ENCODE peak calls at places on chromosome 14, in nine cellular contexts. Q is CD8-positive, alpha-beta T cell; I is cardiac muscle cell; D is GM13977; H is gastrocnemius medialis; T is endothelial cell; X is AG09309; Y is osteocyte; Z is mammary epithelial cell. V is an unnamed sample.

GRCh38 chr14:93905623-93906022 is 21.5 kb upstream of the FAM181A start:
- DNase-seq in Q (no peak), I (no peak), D (no peak), H (peak; percentile 6), T (no peak), X (no peak), Y (no peak), Z (peak; percentile 10), V (no peak)

GRCh38 chr14:103705158-103705523 is 10.1 kb downstream of the XRCC3 start:
- DNase-seq in Q (no peak), I (no peak), D (no peak), H (no peak), T (no peak), X (no peak), Y (no peak), Z (no peak), V (no peak)

GRCh38 chr14:68391292-68392014 is 401.4 kb downstream of the ZFP36L1 start:
- DNase-seq in Q (no peak), I (peak; percentile 82), D (no peak), H (peak; percentile 18), T (no peak), X (no peak), Y (no peak), Z (no peak), V (no peak)

GRCh38 chr14:21382886-21383847 is 652 bp downstream of the SUPT16H start:
- DNase-seq in Q (peak; percentile 41), I (peak; percentile 51), D (peak; percentile 32), H (peak; percentile 28), T (peak; percentile 42), X (no peak), Y (no peak), Z (peak; percentile 55), V (peak; percentile 27)

GRCh38 chr14:103512701-103513611 is 9.7 kb downstream of the CKB start:
- DNase-seq in Q (no peak), I (no peak), D (peak; percentile 13), H (peak; percentile 78), T (no peak), X (peak; percentile 60), Y (no peak), Z (peak; percentile 97), V (no peak)

GRCh38 chr14:59483360-59483759 is 848 bp downstream of the L3HYPDH start:
- DNase-seq in Q (no peak), I (peak; percentile 65), D (no peak), H (no peak), T (no peak), X (no peak), Y (no peak), Z (no peak), V (no peak)

GRCh38 chr14:94481468-94482131 is 5.6 kb upstream of the SERPINA9 start:
- DNase-seq in Q (no peak), I (peak; percentile 6), D (no peak), H (no peak), T (no peak), X (no peak), Y (no peak), Z (peak; percentile 76), V (no peak)

GRCh38 chr14:50619569-50620141 is 48.5 kb downstream of the SAV1 start:
- DNase-seq in Q (no peak), I (peak; percentile 69), D (no peak), H (no peak), T (no peak), X (peak; percentile 38), Y (no peak), Z (peak; percentile 32), V (no peak)

GRCh38 chr14:104871656-104872468 is 6.8 kb downstream of the CEP170B start:
- DNase-seq in Q (no peak), I (no peak), D (no peak), H (no peak), T (no peak), X (no peak), Y (no peak), Z (no peak), V (no peak)

GRCh38 chr14:68671899-68672298 is 121.0 kb downstream of the ZFP36L1 start:
- DNase-seq in Q (no peak), I (no peak), D (no peak), H (no peak), T (no peak), X (no peak), Y (no peak), Z (no peak), V (no peak)

GRCh38 chr14:106845286-106846087 is 1319.1 kb downstream of the TMEM121 start:
- DNase-seq in Q (peak; percentile 57), I (no peak), D (peak; percentile 44), H (no peak), T (no peak), X (no peak), Y (no peak), Z (peak; percentile 93), V (peak; percentile 42)

GRCh38 chr14:38420045-38420444 is 164.2 kb upstream of the CLEC14A start:
- DNase-seq in Q (no peak), I (peak; percentile 50), D (no peak), H (no peak), T (no peak), X (peak; percentile 20), Y (no peak), Z (no peak), V (no peak)

GRCh38 chr14:104438166-104438887 is 141.2 kb upstream of the C14orf180 start:
- DNase-seq in Q (no peak), I (no peak), D (no peak), H (no peak), T (no peak), X (no peak), Y (peak; percentile 80), Z (no peak), V (no peak)

GRCh38 chr14:67814826-67815225 is 1.6 kb downstream of the ZFYVE26 start:
- DNase-seq in Q (no peak), I (no peak), D (no peak), H (no peak), T (no peak), X (no peak), Y (no peak), Z (peak; percentile 2), V (no peak)

GRCh38 chr14:69711065-69711464 is 55.9 kb upstream of the SRSF5 start:
- DNase-seq in Q (no peak), I (peak; percentile 61), D (no peak), H (peak; percentile 41), T (no peak), X (no peak), Y (no peak), Z (no peak), V (no peak)

GRCh38 chr14:24941719-24942118 is 108.2 kb downstream of the STXBP6 start:
- DNase-seq in Q (no peak), I (no peak), D (no peak), H (no peak), T (no peak), X (no peak), Y (no peak), Z (no peak), V (no peak)

GRCh38 chr14:45990252-45990651 is 661.3 kb downstream of the RPL10L start:
- DNase-seq in Q (no peak), I (no peak), D (no peak), H (no peak), T (no peak), X (no peak), Y (no peak), Z (no peak), V (no peak)
- TF ChIP-seq CTCF in Q (no peak), I (peak; percentile 7), D (no peak), H (no peak), T (peak; percentile 85), X (peak; percentile 12), Y (peak; percentile 11), Z (peak; percentile 36), V (no peak)

GRCh38 chr14:92596328-92596943 is 82.9 kb downstream of the RIN3 start:
- DNase-seq in Q (no peak), I (no peak), D (no peak), H (no peak), T (no peak), X (no peak), Y (no peak), Z (no peak), V (no peak)
- TF ChIP-seq CTCF in Q (no peak), I (no peak), D (peak; percentile 36), H (no peak), T (no peak), X (no peak), Y (no peak), Z (no peak), V (no peak)

GRCh38 chr14:74169906-74170305 is 69.3 kb upstream of the VSX2 start:
- DNase-seq in Q (no peak), I (no peak), D (no peak), H (no peak), T (no peak), X (no peak), Y (no peak), Z (no peak), V (no peak)
- TF ChIP-seq CTCF in Q (no peak), I (no peak), D (no peak), H (no peak), T (no peak), X (no peak), Y (no peak), Z (no peak), V (no peak)

DNA sequence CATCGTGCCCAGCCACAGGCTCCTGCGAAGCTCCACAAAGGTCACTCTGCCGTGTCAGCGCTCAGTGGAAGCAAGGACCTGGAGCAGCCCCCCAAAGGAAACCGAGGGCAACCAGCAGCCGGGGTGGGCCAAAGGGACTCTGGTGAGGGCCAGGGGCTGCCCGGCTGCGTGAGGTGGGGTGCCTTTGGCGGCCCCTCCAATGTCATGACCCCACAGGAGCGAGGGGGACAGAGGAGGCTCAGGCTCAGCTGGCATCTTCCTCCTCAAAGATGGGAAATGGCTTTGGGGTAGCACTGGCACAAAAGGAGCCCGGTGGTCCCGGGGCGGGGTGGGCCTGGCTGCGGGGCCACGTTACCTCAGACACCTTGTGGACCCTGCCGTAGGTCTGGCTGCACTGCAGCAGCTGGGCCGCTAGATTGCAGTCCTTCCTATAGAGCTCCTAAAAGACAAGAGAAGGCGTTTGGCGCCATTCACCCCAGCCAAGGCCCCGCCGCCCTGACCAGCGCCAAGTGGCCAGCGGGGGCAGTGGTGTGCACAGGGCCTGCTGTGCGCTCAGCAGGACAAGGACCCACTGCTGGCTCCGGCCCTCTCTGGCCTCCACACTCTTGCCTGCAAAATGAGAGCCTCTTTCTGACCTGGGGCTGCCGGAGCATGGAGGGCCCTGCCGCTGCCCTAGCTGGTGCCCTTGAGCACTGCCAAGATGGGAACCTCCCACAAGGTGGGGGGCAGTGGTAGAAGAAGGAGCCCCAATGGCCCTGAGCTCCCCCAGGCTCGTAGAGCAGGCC is 46.9 kb downstream of the BEGAIN start:
- DNase-seq in Q (no peak), I (peak; percentile 22), D (no peak), H (no peak), T (peak; percentile 75), X (no peak), Y (no peak), Z (no peak), V (no peak)
- TF ChIP-seq CTCF in Q (no peak), I (peak; percentile 33), D (no peak), H (no peak), T (peak; percentile 46), X (peak; percentile 23), Y (peak; percentile 18), Z (no peak), V (no peak)